ENCODE peak calls at places on chromosomes 5 and 9, in five cellular contexts. One of them, this sample, is unnamed.

GRCh38 chr9:32251539-32251938 is 132.9 kb upstream of the ACO1 start:
- DNase-seq in NCI-H748 treated with DMSO at 0.1 percent for 48 hours: peak
- DNase-seq in T-helper 1 cell: peak
- DNase-seq in NCI-H2081: peak
- DNase-seq in T follicular helper cell: peak
- DNase-seq in this sample: peak

GRCh38 chr5:92421937-92422336 is 1038.8 kb upstream of the ARRDC3 start:
- DNase-seq in NCI-H748 treated with DMSO at 0.1 percent for 48 hours: no peak
- DNase-seq in T-helper 1 cell: no peak
- DNase-seq in NCI-H2081: no peak
- DNase-seq in T follicular helper cell: no peak
- DNase-seq in this sample: no peak

GRCh38 chr9:79572032-79572890 is 496 bp downstream of the TLE4 start:
- DNase-seq in NCI-H748 treated with DMSO at 0.1 percent for 48 hours: no peak
- DNase-seq in T-helper 1 cell: peak
- DNase-seq in T follicular helper cell: peak
- DNase-seq in NCI-H2081: no peak
- DNase-seq in this sample: no peak

GRCh38 chr5:1344975-1345838 is at the start of gene CLPTM1L:
- DNase-seq in NCI-H2081: peak
- DNase-seq in T follicular helper cell: peak
- DNase-seq in NCI-H748 treated with DMSO at 0.1 percent for 48 hours: peak
- DNase-seq in T-helper 1 cell: peak
- DNase-seq in this sample: peak

GRCh38 chr9:129832957-129833356 is 2.1 kb downstream of the C9orf78 start:
- DNase-seq in NCI-H2081: no peak
- DNase-seq in T follicular helper cell: no peak
- DNase-seq in NCI-H748 treated with DMSO at 0.1 percent for 48 hours: no peak
- DNase-seq in T-helper 1 cell: no peak
- DNase-seq in this sample: no peak

GRCh38 chr9:15191358-15191757 is 115.7 kb downstream of the TTC39B start:
- DNase-seq in NCI-H748 treated with DMSO at 0.1 percent for 48 hours: no peak
- DNase-seq in NCI-H2081: no peak
- DNase-seq in T-helper 1 cell: peak
- DNase-seq in T follicular helper cell: no peak
- DNase-seq in this sample: no peak

GRCh38 chr9:129319076-129319937 is 141.2 kb upstream of the IER5L start:
- DNase-seq in T follicular helper cell: no peak
- DNase-seq in NCI-H2081: no peak
- DNase-seq in T-helper 1 cell: no peak
- DNase-seq in NCI-H748 treated with DMSO at 0.1 percent for 48 hours: no peak
- DNase-seq in this sample: no peak

GRCh38 chr9:113661074-113661473 is 197.5 kb downstream of the RGS3 start:
- DNase-seq in T-helper 1 cell: no peak
- DNase-seq in NCI-H2081: no peak
- DNase-seq in NCI-H748 treated with DMSO at 0.1 percent for 48 hours: no peak
- DNase-seq in T follicular helper cell: no peak
- DNase-seq in this sample: no peak

GRCh38 chr9:27768781-27769180 is 195.5 kb upstream of the C9orf72 start:
- DNase-seq in T-helper 1 cell: no peak
- DNase-seq in NCI-H748 treated with DMSO at 0.1 percent for 48 hours: no peak
- DNase-seq in NCI-H2081: no peak
- DNase-seq in T follicular helper cell: no peak
- DNase-seq in this sample: no peak

GRCh38 chr9:79492092-79492995 is 79.4 kb upstream of the TLE4 start:
- DNase-seq in T follicular helper cell: no peak
- DNase-seq in NCI-H748 treated with DMSO at 0.1 percent for 48 hours: no peak
- DNase-seq in NCI-H2081: no peak
- DNase-seq in T-helper 1 cell: no peak
- DNase-seq in this sample: no peak

GRCh38 chr5:96254980-96255681 is 177.9 kb downstream of the PCSK1 start:
- DNase-seq in NCI-H748 treated with DMSO at 0.1 percent for 48 hours: no peak
- DNase-seq in T-helper 1 cell: no peak
- DNase-seq in NCI-H2081: no peak
- DNase-seq in T follicular helper cell: no peak
- DNase-seq in this sample: no peak

GRCh38 chr5:91598216-91598615 is 215.1 kb upstream of the ARRDC3 start:
- DNase-seq in T follicular helper cell: no peak
- DNase-seq in NCI-H748 treated with DMSO at 0.1 percent for 48 hours: peak
- DNase-seq in NCI-H2081: no peak
- DNase-seq in T-helper 1 cell: no peak
- DNase-seq in this sample: no peak

GRCh38 chr9:120443489-120443888 is 136.5 kb downstream of the CDK5RAP2 start:
- DNase-seq in T follicular helper cell: no peak
- DNase-seq in NCI-H2081: no peak
- DNase-seq in T-helper 1 cell: no peak
- DNase-seq in NCI-H748 treated with DMSO at 0.1 percent for 48 hours: no peak
- DNase-seq in this sample: no peak

GRCh38 chr5:174775071-174775470 is 50.7 kb downstream of the MSX2 start:
- DNase-seq in NCI-H748 treated with DMSO at 0.1 percent for 48 hours: no peak
- DNase-seq in T-helper 1 cell: no peak
- DNase-seq in T follicular helper cell: no peak
- DNase-seq in NCI-H2081: no peak
- DNase-seq in this sample: no peak

GRCh38 chr5:159902444-159903121 is 13.7 kb upstream of the ADRA1B start:
- DNase-seq in NCI-H2081: no peak
- DNase-seq in NCI-H748 treated with DMSO at 0.1 percent for 48 hours: no peak
- DNase-seq in T follicular helper cell: no peak
- DNase-seq in T-helper 1 cell: no peak
- DNase-seq in this sample: no peak

GRCh38 chr9:123798203-123798602 is 131.7 kb downstream of the DENND1A start:
- DNase-seq in T-helper 1 cell: no peak
- DNase-seq in NCI-H748 treated with DMSO at 0.1 percent for 48 hours: no peak
- DNase-seq in NCI-H2081: no peak
- DNase-seq in T follicular helper cell: no peak
- DNase-seq in this sample: peak

GRCh38 chr5:105970919-105971318 is 1699.8 kb downstream of the EFNA5 start:
- DNase-seq in T follicular helper cell: no peak
- DNase-seq in NCI-H748 treated with DMSO at 0.1 percent for 48 hours: no peak
- DNase-seq in T-helper 1 cell: no peak
- DNase-seq in NCI-H2081: no peak
- DNase-seq in this sample: no peak

GRCh38 chr5:17395106-17395505 is 102.9 kb upstream of the TAF11L2 start:
- DNase-seq in T follicular helper cell: no peak
- DNase-seq in NCI-H748 treated with DMSO at 0.1 percent for 48 hours: no peak
- DNase-seq in NCI-H2081: no peak
- DNase-seq in T-helper 1 cell: no peak
- DNase-seq in this sample: no peak

GRCh38 chr5:52269395-52269794 is 518.3 kb upstream of the ITGA1 start:
- DNase-seq in T follicular helper cell: no peak
- DNase-seq in NCI-H2081: peak
- DNase-seq in NCI-H748 treated with DMSO at 0.1 percent for 48 hours: peak
- DNase-seq in T-helper 1 cell: no peak
- DNase-seq in this sample: peak

GRCh38 chr9:110125207-110125751 is 82.7 kb downstream of the C9orf152 start:
- DNase-seq in T-helper 1 cell: no peak
- DNase-seq in T follicular helper cell: no peak
- DNase-seq in NCI-H2081: no peak
- DNase-seq in NCI-H748 treated with DMSO at 0.1 percent for 48 hours: no peak
- DNase-seq in this sample: no peak

GRCh38 chr5:169081008-169081724 is 219.8 kb downstream of the SLIT3 start:
- DNase-seq in T-helper 1 cell: no peak
- DNase-seq in T follicular helper cell: no peak
- DNase-seq in NCI-H748 treated with DMSO at 0.1 percent for 48 hours: no peak
- DNase-seq in NCI-H2081: no peak
- DNase-seq in this sample: no peak

GRCh38 chr5:177023247-177023703 is 779 bp downstream of the ZNF346 start:
- DNase-seq in NCI-H748 treated with DMSO at 0.1 percent for 48 hours: no peak
- DNase-seq in NCI-H2081: no peak
- DNase-seq in T-helper 1 cell: peak
- DNase-seq in T follicular helper cell: peak
- DNase-seq in this sample: no peak

GRCh38 chr5:132265336-132266030 is 8.0 kb downstream of the PDLIM4 start:
- DNase-seq in T-helper 1 cell: no peak
- DNase-seq in NCI-H2081: no peak
- DNase-seq in NCI-H748 treated with DMSO at 0.1 percent for 48 hours: peak
- DNase-seq in T follicular helper cell: no peak
- DNase-seq in this sample: no peak

GRCh38 chr5:142006363-142007236 is 6.2 kb downstream of the GNPDA1 start:
- DNase-seq in NCI-H748 treated with DMSO at 0.1 percent for 48 hours: no peak
- DNase-seq in NCI-H2081: no peak
- DNase-seq in T follicular helper cell: no peak
- DNase-seq in T-helper 1 cell: peak
- DNase-seq in this sample: no peak

GRCh38 chr9:98851730-98852462 is 44.4 kb downstream of the GALNT12 start:
- DNase-seq in T-helper 1 cell: peak
- DNase-seq in NCI-H748 treated with DMSO at 0.1 percent for 48 hours: no peak
- DNase-seq in NCI-H2081: no peak
- DNase-seq in T follicular helper cell: no peak
- DNase-seq in this sample: no peak

GRCh38 chr9:136566553-136566895 is 20.7 kb upstream of the NOTCH1 start:
- DNase-seq in T follicular helper cell: no peak
- DNase-seq in NCI-H2081: no peak
- DNase-seq in T-helper 1 cell: no peak
- DNase-seq in NCI-H748 treated with DMSO at 0.1 percent for 48 hours: no peak
- DNase-seq in this sample: no peak

GRCh38 chr9:19629506-19629905 is 159.3 kb downstream of the SLC24A2 start:
- DNase-seq in NCI-H2081: no peak
- DNase-seq in NCI-H748 treated with DMSO at 0.1 percent for 48 hours: no peak
- DNase-seq in T follicular helper cell: no peak
- DNase-seq in T-helper 1 cell: no peak
- DNase-seq in this sample: no peak

GRCh38 chr5:96566775-96567174 is 95.4 kb upstream of the CAST start:
- DNase-seq in NCI-H748 treated with DMSO at 0.1 percent for 48 hours: no peak
- DNase-seq in NCI-H2081: no peak
- DNase-seq in T-helper 1 cell: no peak
- DNase-seq in T follicular helper cell: no peak
- DNase-seq in this sample: no peak

GRCh38 chr5:108379722-108380530 is 2.0 kb downstream of the FBXL17 start:
- DNase-seq in NCI-H748 treated with DMSO at 0.1 percent for 48 hours: peak
- DNase-seq in T follicular helper cell: no peak
- DNase-seq in NCI-H2081: no peak
- DNase-seq in T-helper 1 cell: no peak
- DNase-seq in this sample: no peak

GRCh38 chr9:133201424-133202144 is 7.5 kb downstream of the OBP2B start:
- DNase-seq in T follicular helper cell: no peak
- DNase-seq in T-helper 1 cell: no peak
- DNase-seq in NCI-H748 treated with DMSO at 0.1 percent for 48 hours: no peak
- DNase-seq in NCI-H2081: no peak
- DNase-seq in this sample: no peak

GRCh38 chr5:180178516-180179398 is 30.3 kb downstream of the RASGEF1C start:
- DNase-seq in NCI-H2081: no peak
- DNase-seq in T follicular helper cell: no peak
- DNase-seq in T-helper 1 cell: no peak
- DNase-seq in NCI-H748 treated with DMSO at 0.1 percent for 48 hours: no peak
- DNase-seq in this sample: no peak

GRCh38 chr5:97162045-97162444 is 19.6 kb upstream of the LIX1 start:
- DNase-seq in T follicular helper cell: peak
- DNase-seq in T-helper 1 cell: peak
- DNase-seq in NCI-H2081: peak
- DNase-seq in NCI-H748 treated with DMSO at 0.1 percent for 48 hours: peak
- DNase-seq in this sample: peak

GRCh38 chr5:132692632-132692967 is 18.8 kb downstream of the IL4 start:
- DNase-seq in T-helper 1 cell: no peak
- DNase-seq in NCI-H2081: no peak
- DNase-seq in NCI-H748 treated with DMSO at 0.1 percent for 48 hours: no peak
- DNase-seq in T follicular helper cell: no peak
- DNase-seq in this sample: no peak

GRCh38 chr5:74631088-74631960 is 9.2 kb downstream of the ENC1 start:
- DNase-seq in T follicular helper cell: no peak
- DNase-seq in T-helper 1 cell: peak
- DNase-seq in NCI-H748 treated with DMSO at 0.1 percent for 48 hours: no peak
- DNase-seq in NCI-H2081: no peak
- DNase-seq in this sample: no peak

GRCh38 chr5:61132559-61132958 is 29.7 kb downstream of the SMIM15 start:
- DNase-seq in NCI-H2081: no peak
- DNase-seq in T follicular helper cell: no peak
- DNase-seq in NCI-H748 treated with DMSO at 0.1 percent for 48 hours: no peak
- DNase-seq in T-helper 1 cell: no peak
- DNase-seq in this sample: no peak